ENCODE peak calls at places on chromosome 14, in seven cellular contexts. U is CD8-positive, alpha-beta memory T cell; B is G401; F is epithelial cell of esophagus; L is T follicular helper cell; A is T-helper 2 cell; S is NCI-H774. K is an unnamed sample.

GRCh38 chr14:91873476-91874265 is 6.3 kb upstream of the TC2N start:
- DNase-seq in U (peak), B (no peak), F (peak), L (peak), A (peak), S (no peak), K (peak)

GRCh38 chr14:35808076-35808657 is 928 bp downstream of the RALGAPA1 start:
- DNase-seq in U (peak), B (peak), F (peak), L (no peak), A (peak), S (peak), K (no peak)

GRCh38 chr14:88904864-88905263 is 80.4 kb downstream of the TTC8 start:
- DNase-seq in U (no peak), B (no peak), F (no peak), L (no peak), A (no peak), S (no peak), K (no peak)

GRCh38 chr14:68210729-68211299 is 391.2 kb downstream of the RAD51B start:
- DNase-seq in U (peak), B (no peak), F (peak), L (no peak), A (peak), S (no peak), K (peak)

GRCh38 chr14:95327558-95328374 is 8.1 kb upstream of the CLMN start:
- DNase-seq in U (no peak), B (no peak), F (no peak), L (no peak), A (no peak), S (no peak), K (no peak)

GRCh38 chr14:67480011-67480410 is 8.5 kb downstream of the TMEM229B start:
- DNase-seq in U (no peak), B (peak), F (no peak), L (no peak), A (no peak), S (no peak), K (no peak)

GRCh38 chr14:74619672-74620131 is 7.7 kb upstream of the LTBP2 start:
- DNase-seq in U (no peak), B (no peak), F (peak), L (no peak), A (no peak), S (no peak), K (no peak)

GRCh38 chr14:22552001-22552826 is 36.8 kb downstream of the DAD1 start:
- DNase-seq in U (no peak), B (no peak), F (no peak), L (no peak), A (no peak), S (no peak), K (no peak)

GRCh38 chr14:104462651-104463630 is 116.6 kb upstream of the C14orf180 start:
- DNase-seq in U (no peak), B (no peak), F (peak), L (no peak), A (no peak), S (no peak), K (no peak)

GRCh38 chr14:78790262-78790661 is 620.1 kb downstream of the NRXN3 start:
- DNase-seq in U (no peak), B (peak), F (no peak), L (no peak), A (no peak), S (no peak), K (no peak)

K was measured in activated gamma-delta T cell treated with Interleukin-2 at 50 U/mL for 16 hours.